ENCODE peak calls at places on chromosomes 1 and 21, in ten cellular contexts. One of them, this sample, is unnamed.
A peak's percentile ranks its signal among the peaks of the same experiment; 100 is the strongest.

GRCh38 chr1:185073725-185074124 is 28.4 kb downstream of the RNF2 start:
- DNase-seq in fibroblast of lung: no peak
- DNase-seq in spleen: no peak
- DNase-seq in lower lobe of right lung: no peak
- DNase-seq in DND-41: no peak
- DNase-seq in skeletal muscle cell: no peak
- DNase-seq in stomach: no peak
- DNase-seq in uterus: no peak
- DNase-seq in fibroblast of villous mesenchyme: no peak
- DNase-seq in CD8-positive, alpha-beta memory T cell: no peak
- DNase-seq in this sample: no peak

GRCh38 chr21:20258542-20258941 is 739.7 kb upstream of the NCAM2 start:
- DNase-seq in DND-41: no peak
- DNase-seq in CD8-positive, alpha-beta memory T cell: no peak
- DNase-seq in uterus: no peak
- DNase-seq in fibroblast of villous mesenchyme: no peak
- DNase-seq in stomach: no peak
- DNase-seq in spleen: no peak
- DNase-seq in lower lobe of right lung: no peak
- DNase-seq in skeletal muscle cell: no peak
- DNase-seq in fibroblast of lung: no peak
- DNase-seq in this sample: no peak

GRCh38 chr1:227744668-227745067 is 9.4 kb downstream of the SNAP47 start:
- DNase-seq in lower lobe of right lung: no peak
- DNase-seq in skeletal muscle cell: no peak
- DNase-seq in uterus: no peak
- DNase-seq in stomach: no peak
- DNase-seq in fibroblast of lung: no peak
- DNase-seq in DND-41: no peak
- DNase-seq in CD8-positive, alpha-beta memory T cell: no peak
- DNase-seq in fibroblast of villous mesenchyme: no peak
- DNase-seq in spleen: no peak
- DNase-seq in this sample: no peak

GRCh38 chr21:36744560-36745231 is 45.8 kb downstream of the SIM2 start:
- DNase-seq in fibroblast of villous mesenchyme: no peak
- DNase-seq in spleen: peak; percentile 73
- DNase-seq in CD8-positive, alpha-beta memory T cell: no peak
- DNase-seq in lower lobe of right lung: no peak
- DNase-seq in skeletal muscle cell: no peak
- DNase-seq in DND-41: no peak
- DNase-seq in uterus: no peak
- DNase-seq in fibroblast of lung: peak; percentile 22
- DNase-seq in stomach: peak; percentile 76
- DNase-seq in this sample: no peak

GRCh38 chr1:2455757-2456156 is 20.3 kb upstream of the PLCH2 start:
- DNase-seq in DND-41: no peak
- DNase-seq in stomach: no peak
- DNase-seq in CD8-positive, alpha-beta memory T cell: no peak
- DNase-seq in skeletal muscle cell: no peak
- DNase-seq in fibroblast of villous mesenchyme: no peak
- DNase-seq in fibroblast of lung: peak; percentile 14
- DNase-seq in spleen: no peak
- DNase-seq in lower lobe of right lung: no peak
- DNase-seq in uterus: no peak
- DNase-seq in this sample: no peak

GRCh38 chr1:33682371-33682770 is 181.5 kb upstream of the HMGB4 start:
- DNase-seq in uterus: no peak
- DNase-seq in fibroblast of villous mesenchyme: no peak
- DNase-seq in DND-41: no peak
- DNase-seq in stomach: no peak
- DNase-seq in spleen: no peak
- DNase-seq in lower lobe of right lung: no peak
- DNase-seq in fibroblast of lung: no peak
- DNase-seq in skeletal muscle cell: no peak
- DNase-seq in CD8-positive, alpha-beta memory T cell: no peak
- DNase-seq in this sample: no peak

GRCh38 chr21:42547906-42548365 is 34.3 kb downstream of the SLC37A1 start:
- DNase-seq in DND-41: no peak
- DNase-seq in fibroblast of villous mesenchyme: no peak
- DNase-seq in uterus: no peak
- DNase-seq in skeletal muscle cell: no peak
- DNase-seq in stomach: no peak
- DNase-seq in spleen: no peak
- DNase-seq in CD8-positive, alpha-beta memory T cell: no peak
- DNase-seq in lower lobe of right lung: peak; percentile 28
- DNase-seq in fibroblast of lung: no peak
- DNase-seq in this sample: no peak

GRCh38 chr1:44707959-44708831 is 22.8 kb downstream of the RNU5D-1 start:
- DNase-seq in spleen: peak; percentile 34
- DNase-seq in fibroblast of villous mesenchyme: peak; percentile 64
- DNase-seq in skeletal muscle cell: no peak
- DNase-seq in uterus: peak; percentile 25
- DNase-seq in lower lobe of right lung: no peak
- DNase-seq in fibroblast of lung: peak; percentile 57
- DNase-seq in stomach: no peak
- DNase-seq in CD8-positive, alpha-beta memory T cell: no peak
- DNase-seq in DND-41: peak; percentile 37
- DNase-seq in this sample: peak; percentile 54

GRCh38 chr21:42360317-42360716 is 6.0 kb downstream of the TFF1 start:
- DNase-seq in spleen: peak; percentile 31
- DNase-seq in DND-41: peak; percentile 38
- DNase-seq in CD8-positive, alpha-beta memory T cell: no peak
- DNase-seq in skeletal muscle cell: no peak
- DNase-seq in stomach: no peak
- DNase-seq in fibroblast of villous mesenchyme: no peak
- DNase-seq in lower lobe of right lung: no peak
- DNase-seq in uterus: no peak
- DNase-seq in fibroblast of lung: no peak
- DNase-seq in this sample: no peak

GRCh38 chr1:27391511-27392095 is 819 bp upstream of the GPR3 start:
- DNase-seq in DND-41: no peak
- DNase-seq in fibroblast of villous mesenchyme: peak; percentile 56
- DNase-seq in lower lobe of right lung: no peak
- DNase-seq in spleen: peak; percentile 75
- DNase-seq in uterus: peak; percentile 71
- DNase-seq in fibroblast of lung: peak; percentile 45
- DNase-seq in stomach: peak; percentile 46
- DNase-seq in CD8-positive, alpha-beta memory T cell: no peak
- DNase-seq in skeletal muscle cell: no peak
- DNase-seq in this sample: no peak

DNA sequence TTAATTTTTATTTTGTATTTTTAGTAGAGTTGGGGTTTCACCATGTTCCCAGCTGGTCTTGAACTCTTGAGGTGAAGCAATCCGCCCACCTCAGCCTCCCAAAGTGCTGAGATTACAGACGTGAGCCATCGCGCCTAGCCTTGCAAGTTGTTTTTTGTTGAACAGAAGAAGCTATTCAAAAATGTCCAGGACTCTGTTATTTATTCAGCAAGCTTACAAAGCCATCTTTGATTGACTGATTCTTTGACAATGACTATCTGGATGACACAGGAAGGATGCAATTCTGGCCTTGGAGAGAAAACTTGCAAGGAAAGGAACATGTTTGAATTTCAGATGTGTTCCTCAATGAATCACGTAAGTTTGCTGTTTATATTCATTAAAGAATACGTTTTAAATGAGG is 63.5 kb downstream of the MAP3K7CL start:
- DNase-seq in lower lobe of right lung: no peak
- DNase-seq in fibroblast of lung: no peak
- DNase-seq in fibroblast of villous mesenchyme: no peak
- DNase-seq in spleen: no peak
- DNase-seq in DND-41: no peak
- DNase-seq in stomach: no peak
- DNase-seq in uterus: no peak
- DNase-seq in skeletal muscle cell: no peak
- DNase-seq in CD8-positive, alpha-beta memory T cell: no peak
- DNase-seq in this sample: no peak
- H3K4me3 ChIP-seq in lower lobe of right lung: peak overlapping the region; percentile 13
- H3K4me3 ChIP-seq in fibroblast of lung: no peak overlapping the region
- H3K4me3 ChIP-seq in fibroblast of villous mesenchyme: no peak overlapping the region
- H3K4me3 ChIP-seq in spleen: no peak overlapping the region
- H3K4me3 ChIP-seq in DND-41: no peak overlapping the region
- H3K4me3 ChIP-seq in stomach: no peak overlapping the region
- H3K4me3 ChIP-seq in uterus: no peak overlapping the region
- H3K4me3 ChIP-seq in skeletal muscle cell: no peak overlapping the region
- H3K4me3 ChIP-seq in CD8-positive, alpha-beta memory T cell: no peak overlapping the region
- H3K4me3 ChIP-seq in this sample: no peak overlapping the region

GRCh38 chr1:37593726-37594125 is 2.0 kb downstream of the GNL2 start:
- DNase-seq in spleen: no peak
- DNase-seq in lower lobe of right lung: no peak
- DNase-seq in fibroblast of lung: no peak
- DNase-seq in CD8-positive, alpha-beta memory T cell: no peak
- DNase-seq in uterus: no peak
- DNase-seq in skeletal muscle cell: no peak
- DNase-seq in stomach: no peak
- DNase-seq in fibroblast of villous mesenchyme: no peak
- DNase-seq in DND-41: no peak
- DNase-seq in this sample: no peak
- H3K4me3 ChIP-seq in spleen: no peak overlapping the region
- H3K4me3 ChIP-seq in lower lobe of right lung: no peak overlapping the region
- H3K4me3 ChIP-seq in fibroblast of lung: no peak overlapping the region
- H3K4me3 ChIP-seq in CD8-positive, alpha-beta memory T cell: no peak overlapping the region
- H3K4me3 ChIP-seq in uterus: no peak overlapping the region
- H3K4me3 ChIP-seq in skeletal muscle cell: no peak overlapping the region
- H3K4me3 ChIP-seq in stomach: no peak overlapping the region
- H3K4me3 ChIP-seq in fibroblast of villous mesenchyme: peak overlapping the region; percentile 81
- H3K4me3 ChIP-seq in DND-41: no peak overlapping the region
- H3K4me3 ChIP-seq in this sample: no peak overlapping the region

GRCh38 chr1:51343624-51344023 is 13.3 kb upstream of the TTC39A start:
- DNase-seq in skeletal muscle cell: no peak
- DNase-seq in lower lobe of right lung: no peak
- DNase-seq in spleen: no peak
- DNase-seq in fibroblast of lung: no peak
- DNase-seq in fibroblast of villous mesenchyme: no peak
- DNase-seq in CD8-positive, alpha-beta memory T cell: no peak
- DNase-seq in DND-41: no peak
- DNase-seq in uterus: no peak
- DNase-seq in stomach: no peak
- DNase-seq in this sample: no peak

GRCh38 chr1:51344276-51344601 is 13.9 kb upstream of the TTC39A start:
- DNase-seq in lower lobe of right lung: no peak
- DNase-seq in stomach: no peak
- DNase-seq in skeletal muscle cell: no peak
- DNase-seq in fibroblast of lung: no peak
- DNase-seq in spleen: no peak
- DNase-seq in DND-41: no peak
- DNase-seq in uterus: no peak
- DNase-seq in CD8-positive, alpha-beta memory T cell: no peak
- DNase-seq in fibroblast of villous mesenchyme: no peak
- DNase-seq in this sample: no peak

GRCh38 chr1:51346086-51346942 is 16.0 kb upstream of the TTC39A start:
- DNase-seq in skeletal muscle cell: no peak
- DNase-seq in fibroblast of villous mesenchyme: no peak
- DNase-seq in lower lobe of right lung: no peak
- DNase-seq in DND-41: no peak
- DNase-seq in fibroblast of lung: no peak
- DNase-seq in uterus: no peak
- DNase-seq in spleen: no peak
- DNase-seq in stomach: no peak
- DNase-seq in CD8-positive, alpha-beta memory T cell: no peak
- DNase-seq in this sample: no peak

GRCh38 chr1:51344602-51345299 is 14.4 kb upstream of the TTC39A start:
- DNase-seq in fibroblast of villous mesenchyme: no peak
- DNase-seq in stomach: peak; percentile 76
- DNase-seq in lower lobe of right lung: peak; percentile 75
- DNase-seq in CD8-positive, alpha-beta memory T cell: no peak
- DNase-seq in spleen: no peak
- DNase-seq in DND-41: no peak
- DNase-seq in uterus: no peak
- DNase-seq in fibroblast of lung: no peak
- DNase-seq in skeletal muscle cell: no peak
- DNase-seq in this sample: no peak

DNA sequence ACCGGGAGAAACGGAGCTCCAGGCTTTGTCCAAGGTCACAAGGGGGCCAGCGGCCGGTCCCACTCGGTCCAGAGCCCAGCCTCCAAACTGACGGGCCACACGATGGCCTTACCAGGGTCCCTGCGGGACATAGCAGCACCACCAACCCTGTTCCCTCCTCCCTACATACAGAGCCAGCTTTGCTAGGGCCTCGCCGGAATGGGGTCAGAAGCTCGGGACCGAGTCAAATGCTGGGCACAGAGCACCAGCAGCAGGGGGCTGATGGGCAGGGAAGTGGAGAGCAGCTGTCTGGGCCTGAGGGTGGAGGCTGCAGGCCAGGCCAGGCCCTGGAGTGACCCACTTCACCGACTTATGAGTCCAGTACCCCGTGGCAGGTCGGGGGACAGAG is 14.9 kb upstream of the TTC39A start:
- DNase-seq in fibroblast of villous mesenchyme: no peak
- DNase-seq in lower lobe of right lung: no peak
- DNase-seq in DND-41: no peak
- DNase-seq in spleen: no peak
- DNase-seq in fibroblast of lung: no peak
- DNase-seq in skeletal muscle cell: no peak
- DNase-seq in uterus: no peak
- DNase-seq in CD8-positive, alpha-beta memory T cell: no peak
- DNase-seq in stomach: no peak
- DNase-seq in this sample: no peak
- H3K4me3 ChIP-seq in fibroblast of villous mesenchyme: no peak overlapping the region
- H3K4me3 ChIP-seq in lower lobe of right lung: no peak overlapping the region
- H3K4me3 ChIP-seq in DND-41: no peak overlapping the region
- H3K4me3 ChIP-seq in spleen: peak overlapping the region; percentile 29
- H3K4me3 ChIP-seq in fibroblast of lung: no peak overlapping the region
- H3K4me3 ChIP-seq in skeletal muscle cell: no peak overlapping the region
- H3K4me3 ChIP-seq in uterus: no peak overlapping the region
- H3K4me3 ChIP-seq in CD8-positive, alpha-beta memory T cell: no peak overlapping the region
- H3K4me3 ChIP-seq in stomach: peak overlapping the region; percentile 44
- H3K4me3 ChIP-seq in this sample: no peak overlapping the region

GRCh38 chr1:61461406-61462384 is 263.2 kb downstream of the TM2D1 start:
- DNase-seq in DND-41: no peak
- DNase-seq in uterus: no peak
- DNase-seq in lower lobe of right lung: no peak
- DNase-seq in fibroblast of lung: no peak
- DNase-seq in skeletal muscle cell: no peak
- DNase-seq in CD8-positive, alpha-beta memory T cell: no peak
- DNase-seq in stomach: no peak
- DNase-seq in spleen: no peak
- DNase-seq in fibroblast of villous mesenchyme: no peak
- DNase-seq in this sample: no peak

GRCh38 chr1:61459345-61459744 is 265.6 kb downstream of the TM2D1 start:
- DNase-seq in skeletal muscle cell: no peak
- DNase-seq in spleen: no peak
- DNase-seq in lower lobe of right lung: no peak
- DNase-seq in CD8-positive, alpha-beta memory T cell: peak; percentile 2
- DNase-seq in fibroblast of villous mesenchyme: no peak
- DNase-seq in DND-41: no peak
- DNase-seq in stomach: no peak
- DNase-seq in fibroblast of lung: no peak
- DNase-seq in uterus: no peak
- DNase-seq in this sample: no peak

GRCh38 chr1:61457526-61457925 is 267.4 kb downstream of the TM2D1 start:
- DNase-seq in skeletal muscle cell: no peak
- DNase-seq in uterus: no peak
- DNase-seq in spleen: no peak
- DNase-seq in CD8-positive, alpha-beta memory T cell: no peak
- DNase-seq in DND-41: no peak
- DNase-seq in fibroblast of villous mesenchyme: no peak
- DNase-seq in lower lobe of right lung: no peak
- DNase-seq in stomach: no peak
- DNase-seq in fibroblast of lung: no peak
- DNase-seq in this sample: no peak

GRCh38 chr1:61460230-61460629 is 264.7 kb downstream of the TM2D1 start:
- DNase-seq in lower lobe of right lung: no peak
- DNase-seq in DND-41: no peak
- DNase-seq in skeletal muscle cell: no peak
- DNase-seq in fibroblast of villous mesenchyme: no peak
- DNase-seq in stomach: no peak
- DNase-seq in fibroblast of lung: no peak
- DNase-seq in uterus: no peak
- DNase-seq in spleen: no peak
- DNase-seq in CD8-positive, alpha-beta memory T cell: no peak
- DNase-seq in this sample: no peak

GRCh38 chr1:61463220-61463619 is 261.7 kb downstream of the TM2D1 start:
- DNase-seq in DND-41: no peak
- DNase-seq in CD8-positive, alpha-beta memory T cell: no peak
- DNase-seq in skeletal muscle cell: no peak
- DNase-seq in spleen: no peak
- DNase-seq in fibroblast of villous mesenchyme: no peak
- DNase-seq in stomach: no peak
- DNase-seq in fibroblast of lung: no peak
- DNase-seq in lower lobe of right lung: no peak
- DNase-seq in uterus: no peak
- DNase-seq in this sample: no peak
- H3K4me3 ChIP-seq in DND-41: no peak overlapping the region
- H3K4me3 ChIP-seq in CD8-positive, alpha-beta memory T cell: no peak overlapping the region
- H3K4me3 ChIP-seq in skeletal muscle cell: no peak overlapping the region
- H3K4me3 ChIP-seq in spleen: no peak overlapping the region
- H3K4me3 ChIP-seq in fibroblast of villous mesenchyme: no peak overlapping the region
- H3K4me3 ChIP-seq in stomach: no peak overlapping the region
- H3K4me3 ChIP-seq in fibroblast of lung: no peak overlapping the region
- H3K4me3 ChIP-seq in lower lobe of right lung: no peak overlapping the region
- H3K4me3 ChIP-seq in uterus: no peak overlapping the region
- H3K4me3 ChIP-seq in this sample: no peak overlapping the region